ENCODE peak calls at places on chromosomes 5 and 9, in seven cellular contexts. H is upper lobe of right lung, Y is neuronal stem cell, A is brain microvascular endothelial cell, C is foreskin fibroblast, J is mammary epithelial cell, T is fibroblast of mammary gland. X is an unnamed sample.

GRCh38 chr5:37603072-37603471 is 224.0 kb downstream of the WDR70 start:
- DNase-seq in Y (no peak), H (no peak), J (no peak), T (no peak), A (no peak), C (no peak), X (no peak)

GRCh38 chr5:113283558-113283957 is 151.2 kb downstream of the TSSK1B start:
- DNase-seq in H (no peak), T (no peak), C (no peak), J (no peak), A (no peak), Y (no peak), X (no peak)

GRCh38 chr5:6820851-6821479 is 107.7 kb downstream of the TENT4A start:
- DNase-seq in Y (peak; percentile 61), C (no peak), H (no peak), J (no peak), A (no peak), T (peak; percentile 30), X (peak; percentile 20)

GRCh38 chr9:113907282-113907681 is 31.2 kb downstream of the ZNF618 start:
- DNase-seq in Y (no peak), C (no peak), H (no peak), J (no peak), A (no peak), T (no peak), X (no peak)

GRCh38 chr9:127065592-127065991 is 56.8 kb downstream of the ANGPTL2 start:
- DNase-seq in J (peak; percentile 31), Y (no peak), A (peak; percentile 45), H (no peak), T (peak; percentile 92), C (no peak), X (peak; percentile 81)

GRCh38 chr5:154721476-154722058 is 33.6 kb upstream of the LARP1 start:
- DNase-seq in A (no peak), T (no peak), J (no peak), C (no peak), Y (no peak), H (no peak), X (no peak)

GRCh38 chr5:179112469-179113142 is 52.4 kb downstream of the ZNF354C start:
- DNase-seq in C (no peak), Y (no peak), A (no peak), J (no peak), T (no peak), H (no peak), X (no peak)

GRCh38 chr5:146825033-146825432 is 53.5 kb downstream of the PPP2R2B start:
- DNase-seq in Y (peak; percentile 47), T (peak; percentile 36), C (no peak), H (no peak), A (peak; percentile 20), J (peak; percentile 42), X (peak; percentile 29)

GRCh38 chr5:143440448-143441102 is 37.1 kb upstream of the NR3C1 start:
- DNase-seq in T (no peak), J (no peak), A (no peak), H (no peak), Y (no peak), C (peak; percentile 32), X (no peak)

GRCh38 chr5:118603278-118603677 is 385.1 kb downstream of the DTWD2 start:
- DNase-seq in C (no peak), H (no peak), T (no peak), A (no peak), Y (no peak), J (no peak), X (no peak)

GRCh38 chr5:163269624-163270023 is 167.8 kb upstream of the CCNG1 start:
- DNase-seq in T (no peak), C (no peak), A (no peak), J (no peak), Y (peak; percentile 4), H (no peak), X (no peak)

GRCh38 chr9:27765266-27765665 is 192.0 kb upstream of the C9orf72 start:
- DNase-seq in Y (no peak), A (peak; percentile 56), T (no peak), J (peak; percentile 60), H (no peak), C (no peak), X (peak; percentile 68)

GRCh38 chr9:135076876-135077430 is 10.5 kb upstream of the OLFM1 start:
- DNase-seq in H (peak; percentile 42), T (no peak), J (no peak), A (no peak), Y (no peak), C (no peak), X (no peak)

GRCh38 chr5:171524461-171524860 is 105.0 kb downstream of the FGF18 start:
- DNase-seq in H (no peak), C (no peak), A (no peak), Y (no peak), J (no peak), T (no peak), X (no peak)

GRCh38 chr9:10704720-10705119 is 91.9 kb upstream of the PTPRD start:
- DNase-seq in H (no peak), J (no peak), T (peak; percentile 34), Y (no peak), A (peak; percentile 51), C (no peak), X (peak; percentile 65)

GRCh38 chr5:139951983-139952382 is 91.1 kb downstream of the NRG2 start:
- DNase-seq in J (no peak), H (no peak), T (no peak), Y (no peak), C (no peak), A (no peak), X (no peak)

GRCh38 chr5:2669913-2670312 is 81.6 kb downstream of the IRX2 start:
- DNase-seq in Y (no peak), J (no peak), T (no peak), C (no peak), A (no peak), H (no peak), X (no peak)

GRCh38 chr5:175652741-175653663 is 4.9 kb upstream of the HRH2 start:
- DNase-seq in T (no peak), J (no peak), H (no peak), C (no peak), Y (no peak), A (peak; percentile 43), X (no peak)

GRCh38 chr5:88829773-88830172 is 53.2 kb downstream of the MEF2C start:
- DNase-seq in H (no peak), C (no peak), A (no peak), T (no peak), Y (no peak), J (no peak), X (no peak)

GRCh38 chr5:22850981-22851380 is 2.2 kb downstream of the CDH12 start:
- DNase-seq in A (peak; percentile 2), C (no peak), H (no peak), Y (no peak), T (no peak), J (no peak), X (no peak)
- H3K4me3 ChIP-seq in A (no peak overlapping the region), C (no peak overlapping the region), H (no peak overlapping the region), Y (no peak overlapping the region), T (no peak overlapping the region), J (no peak overlapping the region), X (no peak overlapping the region)

GRCh38 chr5:150496534-150496933 is 11.4 kb upstream of the NDST1 start:
- DNase-seq in H (no peak), A (no peak), C (no peak), Y (no peak), J (no peak), T (no peak), X (no peak)

GRCh38 chr5:150497989-150498317 is 10.0 kb upstream of the NDST1 start:
- DNase-seq in T (no peak), Y (no peak), A (no peak), C (no peak), H (no peak), J (no peak), X (no peak)

GRCh38 chr5:150496098-150496497 is 11.8 kb upstream of the NDST1 start:
- DNase-seq in T (no peak), Y (no peak), J (no peak), A (no peak), C (no peak), H (no peak), X (no peak)

GRCh38 chr5:150498501-150498900 is 9.4 kb upstream of the NDST1 start:
- DNase-seq in T (no peak), C (no peak), A (no peak), H (no peak), Y (peak; percentile 79), J (no peak), X (no peak)

GRCh38 chr5:150497274-150497988 is 10.5 kb upstream of the NDST1 start:
- DNase-seq in C (peak; percentile 96), Y (no peak), H (no peak), J (peak; percentile 96), T (peak; percentile 95), A (peak; percentile 96), X (peak; percentile 96)
- H3K4me3 ChIP-seq in C (peak overlapping the region; percentile 33), Y (no peak overlapping the region), H (no peak overlapping the region), J (peak overlapping the region; percentile 41), T (peak overlapping the region; percentile 25), A (peak overlapping the region; percentile 26), X (peak overlapping the region; percentile 26)

DNA sequence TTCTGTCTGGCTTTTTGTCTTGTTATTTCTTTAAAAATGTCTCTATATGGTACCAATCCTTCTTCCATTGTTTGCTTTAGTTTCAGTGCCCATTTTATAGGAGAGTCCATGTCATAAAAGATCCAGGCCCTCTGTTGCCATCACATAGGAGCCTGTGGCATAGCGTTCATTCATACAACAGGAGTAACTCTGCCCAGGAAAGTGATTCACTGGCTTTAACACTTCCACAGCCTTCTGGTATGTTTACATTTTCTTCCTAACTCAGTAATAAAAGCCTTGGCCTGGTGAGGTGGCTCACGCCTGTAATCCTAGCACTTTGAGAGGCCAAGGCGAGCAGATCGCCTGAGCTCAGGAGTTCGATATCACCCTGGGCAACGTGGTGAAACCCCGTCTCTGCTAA is 519.3 kb upstream of the PTGER4 start:
- DNase-seq in A (no peak), T (no peak), C (peak; percentile 10), H (no peak), J (no peak), Y (no peak), X (no peak)
- H3K4me3 ChIP-seq in A (no peak overlapping the region), T (no peak overlapping the region), C (no peak overlapping the region), H (no peak overlapping the region), J (no peak overlapping the region), Y (no peak overlapping the region), X (no peak overlapping the region)

GRCh38 chr5:50715001-50715400 is 48.6 kb downstream of the PARP8 start:
- DNase-seq in A (no peak), J (no peak), Y (no peak), T (no peak), H (no peak), C (no peak), X (no peak)

GRCh38 chr5:50709471-50709870 is 43.0 kb downstream of the PARP8 start:
- DNase-seq in H (no peak), T (peak; percentile 45), J (peak; percentile 27), A (peak; percentile 69), Y (no peak), C (no peak), X (no peak)

GRCh38 chr5:50711280-50711679 is 44.8 kb downstream of the PARP8 start:
- DNase-seq in A (peak; percentile 6), C (no peak), Y (no peak), J (no peak), T (peak; percentile 16), H (no peak), X (no peak)

GRCh38 chr5:50712479-50712878 is 46.0 kb downstream of the PARP8 start:
- DNase-seq in A (no peak), H (no peak), Y (no peak), C (no peak), J (no peak), T (no peak), X (no peak)

DNA sequence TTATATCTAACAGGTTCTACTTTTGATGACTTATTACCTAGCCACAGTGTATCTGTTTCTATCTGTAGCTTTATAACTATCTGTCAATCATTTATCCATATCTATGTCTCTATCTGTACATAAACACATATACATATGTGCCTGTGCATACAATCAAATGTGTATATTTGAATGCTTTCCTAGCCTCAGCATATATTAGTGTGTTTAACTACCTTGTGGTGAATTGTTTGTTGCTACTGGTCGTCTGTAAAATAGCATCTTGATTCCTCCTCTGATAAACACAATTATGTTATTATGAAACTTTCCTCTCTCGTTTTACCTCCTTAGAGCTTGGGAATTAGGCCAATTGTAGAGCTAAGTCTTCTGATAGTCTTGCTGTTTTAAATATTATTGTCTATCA is 44.4 kb downstream of the PARP8 start:
- DNase-seq in Y (no peak), C (no peak), A (no peak), J (no peak), H (no peak), T (no peak), X (no peak)
- H3K4me3 ChIP-seq in Y (no peak overlapping the region), C (no peak overlapping the region), A (no peak overlapping the region), J (no peak overlapping the region), H (peak overlapping the region; percentile 12), T (no peak overlapping the region), X (no peak overlapping the region)